ENCODE peak calls at places on chromosomes 11 and 22, in nine cellular contexts. R, Y, N, T, H, S, A, U and W are unnamed samples. For H3K4me1, the result is how much of the 10 kb centered on the place peaks cover.

GRCh38 chr11:93329936-93330445 is 551 bp upstream of the DEUP1 start:
- DNase-seq in R (no peak), Y (no peak), N (peak), T (no peak), H (no peak), S (no peak), A (no peak), U (peak), W (no peak)

GRCh38 chr11:120335596-120335927 is 651 bp upstream of the ARHGEF12 start:
- DNase-seq in R (peak), Y (no peak), N (peak), T (peak), H (no peak), S (peak), A (no peak), U (no peak), W (no peak)

GRCh38 chr11:94749367-94749766 is 18.8 kb upstream of the AMOTL1 start:
- DNase-seq in R (peak), Y (no peak), N (no peak), T (no peak), H (peak), S (no peak), A (no peak), U (no peak), W (no peak)

GRCh38 chr11:114084414-114084813 is 24.9 kb downstream of the ZBTB16 start:
- DNase-seq in R (no peak), Y (no peak), N (peak), T (no peak), H (no peak), S (no peak), A (no peak), U (no peak), W (no peak)

GRCh38 chr11:65594991-65595920 is at the start of gene KCNK7:
- DNase-seq in R (peak), Y (no peak), N (no peak), T (no peak), H (no peak), S (no peak), A (no peak), U (no peak), W (no peak)

GRCh38 chr11:108340958-108341357 is 118.1 kb downstream of the ATM start:
- DNase-seq in R (peak), Y (no peak), N (no peak), T (no peak), H (peak), S (no peak), A (no peak), U (no peak), W (no peak)

GRCh38 chr11:83956119-83956697 is 670.0 kb upstream of the CCDC90B start:
- DNase-seq in R (no peak), Y (no peak), N (no peak), T (no peak), H (no peak), S (no peak), A (no peak), U (no peak), W (no peak)

GRCh38 chr11:126426820-126427749 is 71.6 kb downstream of the ST3GAL4 start:
- DNase-seq in R (no peak), Y (no peak), N (no peak), T (no peak), H (no peak), S (no peak), A (no peak), U (no peak), W (peak)

GRCh38 chr22:49962012-49962750 is 1.6 kb downstream of the PIM3 start:
- DNase-seq in R (peak), Y (peak), N (peak), T (peak), H (peak), S (peak), A (peak), U (peak), W (peak)

GRCh38 chr22:45240137-45240809 is 421 bp downstream of the KIAA0930 start:
- DNase-seq in R (no peak), Y (no peak), N (no peak), T (peak), H (no peak), S (no peak), A (peak), U (peak), W (no peak)

GRCh38 chr11:64240467-64241174 is at the start of gene FKBP2:
- DNase-seq in R (peak), Y (peak), N (peak), T (peak), H (peak), S (peak), A (peak), U (peak), W (peak)

GRCh38 chr22:36048911-36049677 is 20.5 kb upstream of the RBFOX2 start:
- DNase-seq in R (peak), Y (no peak), N (peak), T (no peak), H (peak), S (no peak), A (no peak), U (no peak), W (no peak)

GRCh38 chr11:35986958-35987357 is 43.1 kb downstream of the LDLRAD3 start:
- DNase-seq in R (peak), Y (no peak), N (no peak), T (no peak), H (no peak), S (no peak), A (no peak), U (no peak), W (no peak)

GRCh38 chr11:64566915-64567882 is 23.8 kb upstream of the SLC22A12 start:
- DNase-seq in R (no peak), Y (no peak), N (no peak), T (no peak), H (no peak), S (no peak), A (no peak), U (no peak), W (no peak)

GRCh38 chr11:28767574-28767973 is 659.4 kb downstream of the METTL15 start:
- DNase-seq in R (peak), Y (no peak), N (no peak), T (no peak), H (no peak), S (no peak), A (no peak), U (no peak), W (no peak)

GRCh38 chr11:128208329-128209220 is 378.8 kb downstream of the ETS1 start:
- DNase-seq in R (peak), Y (peak), N (peak), T (no peak), H (peak), S (no peak), A (no peak), U (no peak), W (peak)

GRCh38 chr22:37021710-37022482 is 2.4 kb downstream of the MPST start:
- DNase-seq in R (peak), Y (no peak), N (peak), T (peak), H (no peak), S (peak), A (peak), U (no peak), W (no peak)

GRCh38 chr11:90757851-90758494 is 535.1 kb upstream of the CHORDC1 start:
- DNase-seq in R (peak), Y (no peak), N (no peak), T (no peak), H (no peak), S (no peak), A (no peak), U (no peak), W (no peak)

GRCh38 chr11:118689503-118689851 is 10.0 kb upstream of the TREH start:
- DNase-seq in R (no peak), Y (peak), N (no peak), T (no peak), H (no peak), S (no peak), A (no peak), U (peak), W (peak)
- H3K27ac ChIP-seq in R (no peak), Y (peak), N (peak), T (no peak), H (no peak), S (peak), A (no peak), U (peak), W (no peak)

GRCh38 chr11:371716-372590 is 2.7 kb downstream of the B4GALNT4 start:
- DNase-seq in R (no peak), Y (no peak), N (no peak), T (no peak), H (no peak), S (no peak), A (no peak), U (no peak), W (no peak)

GRCh38 chr11:368414-369335 is 624 bp upstream of the B4GALNT4 start:
- DNase-seq in R (peak), Y (no peak), N (peak), T (no peak), H (no peak), S (no peak), A (no peak), U (no peak), W (no peak)

GRCh38 chr11:371051-371450 is 1.8 kb downstream of the B4GALNT4 start:
- DNase-seq in R (no peak), Y (no peak), N (no peak), T (no peak), H (no peak), S (no peak), A (no peak), U (no peak), W (no peak)

GRCh38 chr11:369336-370018 is at the start of gene B4GALNT4:
- DNase-seq in R (peak), Y (no peak), N (no peak), T (no peak), H (no peak), S (no peak), A (no peak), U (no peak), W (no peak)

GRCh38 chr11:370087-370941 is 1.0 kb downstream of the B4GALNT4 start:
- DNase-seq in R (no peak), Y (no peak), N (no peak), T (no peak), H (no peak), S (no peak), A (no peak), U (no peak), W (no peak)
- H3K4me3 ChIP-seq in R (peak), Y (peak), N (no peak), T (no peak), H (no peak), S (no peak), A (no peak), U (no peak), W (no peak)

DNA sequence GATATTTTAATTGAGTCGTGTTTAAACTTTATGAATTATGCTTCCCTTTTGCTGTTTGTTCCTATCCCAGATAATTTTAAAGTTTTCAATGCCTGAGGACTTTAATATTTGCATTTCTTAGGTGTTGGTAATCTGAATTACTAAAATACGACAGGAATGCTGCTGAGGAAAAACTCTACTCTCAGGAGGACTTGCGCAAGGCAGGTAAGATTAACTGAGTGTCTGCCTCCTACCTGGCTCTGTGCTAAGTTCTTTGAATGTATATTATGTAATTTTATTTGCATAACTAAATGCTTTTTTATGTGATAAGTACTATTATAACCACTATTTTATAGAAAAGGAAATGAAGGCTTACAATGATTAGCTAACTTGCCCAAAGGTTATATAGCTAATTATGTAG is 2.7 kb upstream of the KCNA4 start:
- DNase-seq in R (no peak), Y (no peak), N (no peak), T (no peak), H (no peak), S (no peak), A (no peak), U (no peak), W (no peak)
- H3K4me1 ChIP-seq in R (under half), Y (under half), N (under half), T (under half), H (under half), S (under half), A (under half), U (under half), W (under half)

GRCh38 chr22:30290679-30291333 is 1.5 kb upstream of the CASTOR1 start:
- DNase-seq in R (peak), Y (peak), N (peak), T (no peak), H (peak), S (peak), A (no peak), U (peak), W (peak)

GRCh38 chr22:30291334-30291892 is 2.1 kb upstream of the CASTOR1 start:
- DNase-seq in R (no peak), Y (no peak), N (no peak), T (no peak), H (no peak), S (no peak), A (no peak), U (no peak), W (no peak)

GRCh38 chr22:30290318-30290678 is 993 bp upstream of the CASTOR1 start:
- DNase-seq in R (no peak), Y (no peak), N (peak), T (no peak), H (peak), S (no peak), A (no peak), U (no peak), W (no peak)

GRCh38 chr22:30294066-30294465 is 4.8 kb upstream of the CASTOR1 start:
- DNase-seq in R (no peak), Y (no peak), N (no peak), T (no peak), H (no peak), S (no peak), A (no peak), U (no peak), W (no peak)

GRCh38 chr22:30292069-30292970 is 3.0 kb upstream of the CASTOR1 start:
- DNase-seq in R (no peak), Y (no peak), N (no peak), T (no peak), H (no peak), S (no peak), A (no peak), U (no peak), W (no peak)
- H3K27ac ChIP-seq in R (no peak), Y (peak), N (peak), T (no peak), H (no peak), S (peak), A (no peak), U (no peak), W (peak)

GRCh38 chr22:42432020-42432596 is at the start of gene NFAM1:
- DNase-seq in R (no peak), Y (no peak), N (peak), T (no peak), H (no peak), S (peak), A (no peak), U (peak), W (peak)
- H3K4me3 ChIP-seq in R (no peak), Y (no peak), N (no peak), T (no peak), H (no peak), S (peak), A (no peak), U (no peak), W (no peak)

GRCh38 chr11:1487851-1488574 is 1.4 kb upstream of the MOB2 start:
- DNase-seq in R (no peak), Y (no peak), N (no peak), T (no peak), H (no peak), S (peak), A (no peak), U (no peak), W (no peak)
- H3K4me1 ChIP-seq in R (under half), Y (under half), N (under half), T (under half), H (under half), S (half or more), A (under half), U (under half), W (half or more)

GRCh38 chr11:75485742-75486141 is 40.0 kb downstream of the GDPD5 start:
- DNase-seq in R (no peak), Y (no peak), N (no peak), T (no peak), H (no peak), S (no peak), A (no peak), U (no peak), W (no peak)
- H3K27ac ChIP-seq in R (no peak), Y (no peak), N (no peak), T (no peak), H (no peak), S (no peak), A (no peak), U (no peak), W (no peak)

GRCh38 chr11:704189-704798 is 1.7 kb upstream of the EPS8L2 start:
- DNase-seq in R (no peak), Y (no peak), N (no peak), T (no peak), H (no peak), S (no peak), A (no peak), U (no peak), W (no peak)

GRCh38 chr11:703515-703914 is 2.5 kb upstream of the EPS8L2 start:
- DNase-seq in R (no peak), Y (no peak), N (no peak), T (no peak), H (no peak), S (no peak), A (no peak), U (no peak), W (no peak)

GRCh38 chr11:705646-706438 is at the start of gene EPS8L2:
- DNase-seq in R (peak), Y (no peak), N (peak), T (no peak), H (peak), S (peak), A (no peak), U (peak), W (peak)

GRCh38 chr11:706439-706956 is 467 bp downstream of the EPS8L2 start:
- DNase-seq in R (peak), Y (no peak), N (peak), T (no peak), H (peak), S (peak), A (no peak), U (peak), W (no peak)

DNA sequence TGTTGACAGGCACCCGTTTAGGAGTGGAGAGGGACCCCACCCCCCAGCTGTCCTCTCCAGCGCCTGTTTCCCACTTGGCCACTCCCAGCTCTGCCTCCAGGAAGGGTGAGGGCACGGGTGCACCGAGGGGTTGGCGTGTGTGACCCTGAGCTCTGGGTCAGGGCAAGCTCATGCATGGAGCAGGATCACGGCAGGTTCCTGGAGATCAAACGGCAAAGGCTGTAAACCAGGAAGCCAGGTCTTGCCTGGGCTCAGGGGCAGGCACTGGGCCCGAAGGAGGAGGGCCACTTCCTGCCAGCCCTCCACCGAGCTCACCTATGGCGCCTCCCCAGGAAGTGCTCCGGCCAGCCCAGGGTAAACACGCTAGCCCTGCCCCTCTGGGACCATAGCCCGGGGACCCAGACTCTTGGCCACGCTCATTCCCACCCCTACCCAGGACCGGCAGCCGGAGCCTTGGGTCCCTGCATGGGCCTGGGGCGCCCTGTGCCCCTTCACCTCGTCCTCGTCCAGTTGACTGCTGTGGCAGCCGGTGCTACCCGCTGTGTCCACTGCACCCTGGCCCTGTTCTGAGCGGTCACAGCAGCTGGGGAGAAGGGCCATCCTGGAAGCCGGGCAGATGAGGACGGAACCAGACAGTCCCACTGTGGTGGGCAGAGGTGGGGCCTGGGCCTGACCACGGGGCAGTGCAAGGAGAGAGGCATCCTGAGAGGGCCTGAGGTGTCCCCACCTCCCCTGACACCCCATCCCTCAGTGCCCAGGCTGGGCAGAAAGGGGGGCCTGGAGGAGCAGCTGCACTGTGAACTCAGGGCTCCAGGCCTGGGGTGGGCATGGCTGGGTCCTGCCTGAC is 1.0 kb upstream of the EPS8L2 start:
- DNase-seq in R (peak), Y (no peak), N (peak), T (no peak), H (peak), S (peak), A (no peak), U (peak), W (peak)
- H3K4me3 ChIP-seq in R (peak), Y (peak), N (peak), T (no peak), H (peak), S (peak), A (no peak), U (peak), W (no peak)

GRCh38 chr22:25358421-25359170 is 139.2 kb downstream of the CRYBB2 start:
- DNase-seq in R (no peak), Y (no peak), N (no peak), T (no peak), H (no peak), S (no peak), A (no peak), U (no peak), W (no peak)
- H3K4me1 ChIP-seq in R (under half), Y (under half), N (under half), T (under half), H (under half), S (under half), A (under half), U (under half), W (under half)

GRCh38 chr11:66973956-66974585 is 1.0 kb upstream of the C11orf86 start:
- DNase-seq in R (no peak), Y (no peak), N (no peak), T (no peak), H (peak), S (no peak), A (no peak), U (no peak), W (no peak)

GRCh38 chr11:66970808-66971442 is 4.2 kb upstream of the C11orf86 start:
- DNase-seq in R (peak), Y (peak), N (peak), T (no peak), H (peak), S (no peak), A (no peak), U (no peak), W (peak)

GRCh38 chr11:66969584-66970205 is 5.4 kb upstream of the C11orf86 start:
- DNase-seq in R (no peak), Y (no peak), N (no peak), T (no peak), H (no peak), S (no peak), A (no peak), U (no peak), W (no peak)

GRCh38 chr11:66970371-66970807 is 4.7 kb upstream of the C11orf86 start:
- DNase-seq in R (no peak), Y (no peak), N (no peak), T (no peak), H (peak), S (no peak), A (no peak), U (no peak), W (no peak)

GRCh38 chr11:66971483-66971882 is 3.6 kb upstream of the C11orf86 start:
- DNase-seq in R (no peak), Y (no peak), N (no peak), T (no peak), H (no peak), S (no peak), A (no peak), U (no peak), W (no peak)
- H3K27ac ChIP-seq in R (peak), Y (peak), N (no peak), T (no peak), H (peak), S (peak), A (no peak), U (peak), W (no peak)